ENCODE peak calls at places on chromosomes 3 and 15, in ten cellular contexts. P is activated T-helper 1 cell treated with anti-CD3 and anti-CD28 coated beads, Interleukin-2, amount 50 U/mL, for 16 hours; E is A172; L is activated effector memory CD4-positive, alpha-beta T cell treated with anti-CD3 and anti-CD28 coated beads, Interleukin-2, amount 50 U/mL, for 16 hours; O is memory B cell; Z is kidney; D is GM13976; X is T-helper 1 cell; J is neuronal stem cell; T is GM23248. N is an unnamed sample.

GRCh38 chr3:139425745-139426400 is 36.4 kb upstream of the COPB2 start:
- DNase-seq in P (no peak), E (no peak), L (no peak), O (no peak), Z (no peak), D (no peak), X (no peak), J (no peak), T (no peak), N (no peak)

GRCh38 chr3:197508924-197509775 is 46.6 kb downstream of the BDH1 start:
- DNase-seq in P (no peak), E (no peak), L (no peak), O (no peak), Z (no peak), D (no peak), X (no peak), J (no peak), T (no peak), N (no peak)

GRCh38 chr3:172808969-172809546 is 58.5 kb downstream of the ECT2 start:
- DNase-seq in P (no peak), E (peak), L (no peak), O (no peak), Z (no peak), D (no peak), X (no peak), J (no peak), T (peak), N (peak)

GRCh38 chr15:72315706-72316370 is 4.1 kb downstream of the CELF6 start:
- DNase-seq in P (no peak), E (no peak), L (peak), O (no peak), Z (no peak), D (no peak), X (no peak), J (no peak), T (no peak), N (peak)

GRCh38 chr15:85865070-85865684 is 70.5 kb upstream of the KLHL25 start:
- DNase-seq in P (no peak), E (peak), L (no peak), O (no peak), Z (no peak), D (peak), X (no peak), J (peak), T (peak), N (peak)

GRCh38 chr3:32437898-32438297 is 46.2 kb downstream of the CMTM7 start:
- DNase-seq in P (no peak), E (no peak), L (no peak), O (no peak), Z (no peak), D (no peak), X (no peak), J (no peak), T (no peak), N (no peak)

GRCh38 chr15:41512078-41512394 is 1.6 kb downstream of the LTK start:
- DNase-seq in P (no peak), E (no peak), L (peak), O (no peak), Z (no peak), D (peak), X (no peak), J (no peak), T (no peak), N (no peak)

GRCh38 chr15:82106671-82107070 is 60.9 kb upstream of the MEX3B start:
- DNase-seq in P (no peak), E (peak), L (no peak), O (no peak), Z (no peak), D (no peak), X (no peak), J (no peak), T (no peak), N (no peak)

GRCh38 chr3:39065197-39065596 is 13.4 kb downstream of the WDR48 start:
- DNase-seq in P (no peak), E (peak), L (no peak), O (peak), Z (no peak), D (peak), X (no peak), J (no peak), T (peak), N (peak)

GRCh38 chr3:48402281-48402732 is 27.6 kb downstream of the PLXNB1 start:
- DNase-seq in P (no peak), E (peak), L (peak), O (no peak), Z (peak), D (peak), X (no peak), J (no peak), T (peak), N (peak)

GRCh38 chr3:143078883-143079282 is 40.7 kb upstream of the CHST2 start:
- DNase-seq in P (no peak), E (peak), L (no peak), O (no peak), Z (no peak), D (no peak), X (no peak), J (no peak), T (peak), N (peak)

N was measured in fibroblast of villous mesenchyme.